ENCODE peak calls at places on chromosomes 7 and 10, in ten cellular contexts. K is pancreas, R is cardiac muscle cell, O is thoracic aorta, V is HepG2, A is HCT116, Q is heart right ventricle, U is testis, X is gastrocnemius medialis, J is A549. D is an unnamed sample.

GRCh38 chr7:107996072-107996824 is 6.7 kb downstream of the LAMB1 start:
- DNase-seq in K (no peak), R (no peak), O (no peak), V (no peak), A (no peak), Q (no peak), U (no peak), X (no peak), J (no peak), D (no peak)

GRCh38 chr10:65570143-65571010 is 1355.5 kb upstream of the LRRTM3 start:
- DNase-seq in K (peak; percentile 65), R (peak; percentile 78), O (no peak), V (peak; percentile 67), A (peak; percentile 72), Q (peak; percentile 39), U (peak; percentile 76), X (no peak), J (peak; percentile 12), D (peak; percentile 42)

GRCh38 chr10:44199991-44200655 is 184.8 kb downstream of the CXCL12 start:
- DNase-seq in K (no peak), R (no peak), O (no peak), V (no peak), A (no peak), Q (no peak), U (no peak), X (no peak), J (no peak), D (no peak)

GRCh38 chr10:3248526-3249255 is 76.1 kb upstream of the PITRM1 start:
- DNase-seq in K (no peak), R (no peak), O (no peak), V (no peak), A (peak; percentile 75), Q (no peak), U (no peak), X (no peak), J (peak; percentile 69), D (no peak)

GRCh38 chr7:117157121-117157870 is 165.6 kb downstream of the WNT2 start:
- DNase-seq in K (no peak), R (no peak), O (peak; percentile 27), V (no peak), A (no peak), Q (peak; percentile 29), U (peak; percentile 79), X (peak; percentile 14), J (peak; percentile 17), D (peak; percentile 37)

GRCh38 chr7:13321321-13321720 is 633.9 kb downstream of the ARL4A start:
- DNase-seq in K (no peak), R (no peak), O (no peak), V (no peak), A (no peak), Q (no peak), U (no peak), X (no peak), J (no peak), D (no peak)

GRCh38 chr10:62454696-62455451 is 80.7 kb downstream of the ZNF365 start:
- DNase-seq in K (no peak), R (no peak), O (no peak), V (no peak), A (no peak), Q (peak; percentile 21), U (no peak), X (peak; percentile 54), J (peak; percentile 14), D (peak; percentile 31)

GRCh38 chr10:49254556-49255318 is 44.2 kb upstream of the C10orf71 start:
- DNase-seq in K (no peak), R (no peak), O (no peak), V (no peak), A (no peak), Q (no peak), U (no peak), X (no peak), J (no peak), D (no peak)

GRCh38 chr7:100967292-100967863 is 2.0 kb upstream of the MUC12 start:
- DNase-seq in K (no peak), R (no peak), O (no peak), V (no peak), A (no peak), Q (no peak), U (no peak), X (no peak), J (no peak), D (no peak)

GRCh38 chr7:28135296-28135695 is 45.3 kb downstream of the JAZF1 start:
- DNase-seq in K (no peak), R (no peak), O (no peak), V (no peak), A (no peak), Q (no peak), U (peak; percentile 76), X (no peak), J (no peak), D (no peak)

GRCh38 chr10:123109466-123109865 is 26.3 kb upstream of the HMX3 start:
- DNase-seq in K (no peak), R (no peak), O (no peak), V (no peak), A (no peak), Q (no peak), U (no peak), X (no peak), J (no peak), D (no peak)

GRCh38 chr10:75201793-75202307 is 8.7 kb upstream of the VDAC2 start:
- DNase-seq in K (no peak), R (no peak), O (no peak), V (peak; percentile 45), A (no peak), Q (no peak), U (no peak), X (no peak), J (no peak), D (no peak)

GRCh38 chr7:23938230-23938629 is 228.2 kb downstream of the STK31 start:
- DNase-seq in K (no peak), R (no peak), O (no peak), V (no peak), A (no peak), Q (no peak), U (no peak), X (no peak), J (no peak), D (no peak)

GRCh38 chr7:115096262-115096661 is 174.4 kb downstream of the MDFIC start:
- DNase-seq in K (no peak), R (peak; percentile 23), O (no peak), V (no peak), A (no peak), Q (no peak), U (no peak), X (no peak), J (no peak), D (no peak)

GRCh38 chr7:139572071-139572470 is 48.6 kb downstream of the CLEC2L start:
- DNase-seq in K (no peak), R (no peak), O (no peak), V (no peak), A (no peak), Q (no peak), U (no peak), X (no peak), J (no peak), D (no peak)
- TF ChIP-seq CTCF in K (no peak), R (no peak), O (no peak), V (no peak), A (no peak), Q (no peak), U (no peak), X (no peak), J (no peak), D (no peak)

GRCh38 chr10:28575852-28576251 is 42.9 kb downstream of the WAC start:
- DNase-seq in K (no peak), R (no peak), O (no peak), V (no peak), A (no peak), Q (no peak), U (no peak), X (no peak), J (no peak), D (no peak)

GRCh38 chr10:28581916-28582315 is 49.0 kb downstream of the WAC start:
- DNase-seq in K (no peak), R (no peak), O (no peak), V (no peak), A (no peak), Q (no peak), U (no peak), X (no peak), J (no peak), D (no peak)

GRCh38 chr10:28578454-28578853 is 45.5 kb downstream of the WAC start:
- DNase-seq in K (no peak), R (no peak), O (no peak), V (no peak), A (no peak), Q (no peak), U (no peak), X (no peak), J (no peak), D (no peak)

GRCh38 chr10:28580825-28581224 is 47.9 kb downstream of the WAC start:
- DNase-seq in K (no peak), R (no peak), O (no peak), V (no peak), A (no peak), Q (no peak), U (no peak), X (no peak), J (no peak), D (no peak)

DNA sequence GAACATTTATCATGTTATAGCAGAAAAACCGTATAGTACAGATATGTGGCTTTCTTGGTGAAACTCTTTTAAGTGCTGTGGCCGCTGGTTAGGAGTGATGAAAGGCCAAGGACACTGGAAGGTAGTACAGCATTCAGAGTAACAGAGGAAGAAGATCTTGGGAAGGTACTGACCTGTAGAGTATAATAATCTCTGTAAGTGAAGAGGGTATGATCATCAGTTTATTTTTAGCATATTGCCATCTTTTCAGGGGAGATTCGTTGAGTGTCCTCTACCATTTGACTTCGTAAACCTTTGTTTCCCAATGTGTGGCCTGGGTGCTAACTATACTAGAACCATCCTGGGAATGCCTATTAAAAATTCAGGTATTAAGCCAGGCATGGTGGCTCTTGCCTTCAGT is 44.6 kb downstream of the WAC start:
- DNase-seq in K (no peak), R (no peak), O (no peak), V (no peak), A (no peak), Q (no peak), U (no peak), X (no peak), J (no peak), D (no peak)
- H3K4me1 ChIP-seq in K (peaks cover 31% of the 10 kb centered on the region), R (peaks cover 58% of the 10 kb centered on the region), O (peaks cover 48% of the 10 kb centered on the region), V (peaks cover 15% of the 10 kb centered on the region), A (no peaks in the 10 kb centered on the region), Q (peaks cover 6% of the 10 kb centered on the region), U (peaks cover 29% of the 10 kb centered on the region), X (peaks cover 91% of the 10 kb centered on the region), J (peaks cover 23% of the 10 kb centered on the region), D (peaks cover 7% of the 10 kb centered on the region)

GRCh38 chr7:151351027-151351426 is 9.4 kb downstream of the NUB1 start:
- DNase-seq in K (no peak), R (peak; percentile 35), O (no peak), V (no peak), A (no peak), Q (no peak), U (no peak), X (no peak), J (peak; percentile 35), D (no peak)
- TF ChIP-seq CTCF in K (no peak), R (no peak), O (no peak), V (peak; percentile 54), A (peak; percentile 42), Q (no peak), U (no peak), X (no peak), J (peak; percentile 35), D (no peak)

DNA sequence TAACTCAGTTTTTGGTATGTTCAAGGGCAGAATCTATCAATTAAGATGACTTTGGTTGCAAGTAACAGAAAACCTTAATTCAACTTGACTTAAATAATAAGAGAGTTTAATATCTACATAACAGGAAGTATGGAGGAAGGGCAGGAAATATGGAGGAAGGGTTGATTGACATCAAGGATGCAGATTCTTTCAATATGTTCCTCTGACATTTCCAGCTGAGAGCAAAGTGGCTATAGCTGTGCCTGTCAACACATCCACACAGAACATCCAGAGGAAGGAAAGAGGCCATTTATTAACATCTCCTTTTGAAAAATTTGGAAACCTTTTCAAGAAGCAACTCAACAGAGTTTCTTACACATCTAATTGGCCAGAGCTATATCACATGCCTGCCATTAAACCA is 19.4 kb upstream of the RALA start:
- DNase-seq in K (no peak), R (no peak), O (no peak), V (no peak), A (no peak), Q (no peak), U (no peak), X (no peak), J (no peak), D (no peak)
- H3K4me1 ChIP-seq in K (no peaks in the 10 kb centered on the region), R (no peaks in the 10 kb centered on the region), O (peaks cover 1% of the 10 kb centered on the region), V (no peaks in the 10 kb centered on the region), A (no peaks in the 10 kb centered on the region), Q (no peaks in the 10 kb centered on the region), U (no peaks in the 10 kb centered on the region), X (no peaks in the 10 kb centered on the region), J (peaks cover 6% of the 10 kb centered on the region), D (no peaks in the 10 kb centered on the region)

D was measured in lung.